ENCODE peak calls at places on chromosomes 3 and 15, in ten cellular contexts. P is mucosa of descending colon, O is T-helper 9 cell, W is left cardiac atrium, B is ACHN, T is OCI-LY7, Y is kidney tubule cell, U is endothelial cell, H is T follicular helper cell, J is tibial nerve. I is an unnamed sample.

GRCh38 chr15:77616072-77616471 is 16.6 kb downstream of the LINGO1 start:
- DNase-seq in P (no peak), O (no peak), W (no peak), B (no peak), T (no peak), Y (no peak), U (no peak), H (no peak), J (no peak), I (no peak)

GRCh38 chr3:50122661-50123391 is 32.3 kb upstream of the SEMA3F start:
- DNase-seq in P (no peak), O (no peak), W (no peak), B (no peak), T (no peak), Y (no peak), U (no peak), H (no peak), J (no peak), I (no peak)

GRCh38 chr3:13120246-13120927 is 47.2 kb upstream of the IQSEC1 start:
- DNase-seq in P (peak; percentile 15), O (no peak), W (peak; percentile 7), B (no peak), T (no peak), Y (no peak), U (no peak), H (no peak), J (no peak), I (no peak)

GRCh38 chr15:50710585-50710984 is 24.0 kb upstream of the TRPM7 start:
- DNase-seq in P (no peak), O (no peak), W (no peak), B (no peak), T (no peak), Y (no peak), U (no peak), H (no peak), J (no peak), I (no peak)

GRCh38 chr3:75118805-75119204 is 504.3 kb upstream of the CNTN3 start:
- DNase-seq in P (no peak), O (no peak), W (no peak), B (no peak), T (no peak), Y (no peak), U (no peak), H (no peak), J (no peak), I (no peak)

GRCh38 chr3:129121016-129121791 is 400 bp downstream of the RAB43 start:
- DNase-seq in P (no peak), O (peak; percentile 15), W (no peak), B (no peak), T (peak; percentile 64), Y (no peak), U (no peak), H (no peak), J (no peak), I (no peak)

GRCh38 chr3:159922861-159923312 is 65.7 kb upstream of the IL12A start:
- DNase-seq in P (no peak), O (no peak), W (no peak), B (no peak), T (peak; percentile 2), Y (no peak), U (no peak), H (no peak), J (no peak), I (no peak)

GRCh38 chr3:50525987-50526386 is 22.6 kb upstream of the CACNA2D2 start:
- DNase-seq in P (no peak), O (peak; percentile 16), W (peak; percentile 53), B (peak; percentile 64), T (peak; percentile 34), Y (peak; percentile 79), U (peak; percentile 56), H (no peak), J (peak; percentile 28), I (peak; percentile 38)

GRCh38 chr15:75713338-75713895 is 769 bp upstream of the CSPG4 start:
- DNase-seq in P (no peak), O (no peak), W (no peak), B (no peak), T (no peak), Y (no peak), U (no peak), H (no peak), J (peak; percentile 58), I (peak; percentile 39)

GRCh38 chr3:98329392-98330124 is 24.1 kb upstream of the OR5K4 start:
- DNase-seq in P (no peak), O (peak; percentile 28), W (peak; percentile 31), B (peak; percentile 45), T (peak; percentile 56), Y (peak; percentile 52), U (peak; percentile 56), H (peak; percentile 17), J (peak; percentile 44), I (peak; percentile 54)

GRCh38 chr3:193673845-193674244 is 80.8 kb downstream of the OPA1 start:
- DNase-seq in P (no peak), O (no peak), W (no peak), B (no peak), T (no peak), Y (no peak), U (peak; percentile 8), H (no peak), J (no peak), I (no peak)

GRCh38 chr15:85764304-85764633 is 30.5 kb downstream of the KLHL25 start:
- DNase-seq in P (no peak), O (no peak), W (no peak), B (no peak), T (no peak), Y (no peak), U (no peak), H (no peak), J (no peak), I (no peak)

GRCh38 chr15:94229591-94230365 is 1.6 kb upstream of the MCTP2 start:
- DNase-seq in P (no peak), O (peak; percentile 28), W (no peak), B (peak; percentile 19), T (no peak), Y (peak; percentile 53), U (no peak), H (peak; percentile 12), J (no peak), I (no peak)

GRCh38 chr15:31554261-31554660 is 227.6 kb downstream of the KLF13 start:
- DNase-seq in P (no peak), O (no peak), W (peak; percentile 64), B (peak; percentile 39), T (no peak), Y (no peak), U (no peak), H (no peak), J (peak; percentile 20), I (no peak)

GRCh38 chr15:63839717-63840116 is 6.0 kb upstream of the HERC1 start:
- DNase-seq in P (no peak), O (no peak), W (no peak), B (no peak), T (no peak), Y (no peak), U (no peak), H (no peak), J (no peak), I (no peak)

GRCh38 chr15:74542192-74543042 is 1.4 kb downstream of the ARID3B start:
- DNase-seq in P (no peak), O (no peak), W (no peak), B (no peak), T (no peak), Y (no peak), U (no peak), H (no peak), J (no peak), I (no peak)

GRCh38 chr3:37032961-37033360 is 39.6 kb downstream of the MLH1 start:
- DNase-seq in P (no peak), O (no peak), W (peak; percentile 52), B (no peak), T (no peak), Y (no peak), U (no peak), H (no peak), J (no peak), I (no peak)

GRCh38 chr15:32838820-32839219 is 121.0 kb downstream of the GREM1 start:
- DNase-seq in P (no peak), O (no peak), W (no peak), B (no peak), T (no peak), Y (peak; percentile 55), U (no peak), H (no peak), J (no peak), I (no peak)

GRCh38 chr3:128338536-128339400 is 127.9 kb downstream of the DNAJB8 start:
- DNase-seq in P (no peak), O (no peak), W (no peak), B (no peak), T (no peak), Y (no peak), U (no peak), H (no peak), J (no peak), I (peak; percentile 23)

GRCh38 chr15:90266061-90266431 is 574 bp downstream of the NGRN start:
- DNase-seq in P (no peak), O (peak; percentile 34), W (peak; percentile 62), B (peak; percentile 40), T (no peak), Y (peak; percentile 50), U (peak; percentile 42), H (no peak), J (peak; percentile 31), I (peak; percentile 37)

GRCh38 chr3:72907851-72908620 is 20.2 kb downstream of the GXYLT2 start:
- DNase-seq in P (no peak), O (no peak), W (peak; percentile 62), B (peak; percentile 8), T (no peak), Y (peak; percentile 47), U (no peak), H (no peak), J (peak; percentile 37), I (no peak)

GRCh38 chr3:134620476-134621115 is 30.2 kb downstream of the KY start:
- DNase-seq in P (no peak), O (no peak), W (no peak), B (no peak), T (no peak), Y (no peak), U (no peak), H (no peak), J (no peak), I (no peak)

GRCh38 chr3:34038131-34038530 is 239.7 kb downstream of the PDCD6IP start:
- DNase-seq in P (no peak), O (no peak), W (no peak), B (no peak), T (no peak), Y (no peak), U (no peak), H (no peak), J (no peak), I (no peak)

GRCh38 chr15:38071211-38071972 is 137.0 kb downstream of the TMCO5A start:
- DNase-seq in P (no peak), O (no peak), W (no peak), B (no peak), T (no peak), Y (peak; percentile 34), U (no peak), H (no peak), J (no peak), I (no peak)

GRCh38 chr3:53074761-53075742 is 29.2 kb upstream of the SFMBT1 start:
- DNase-seq in P (no peak), O (no peak), W (no peak), B (no peak), T (no peak), Y (no peak), U (no peak), H (no peak), J (no peak), I (no peak)

GRCh38 chr3:134630506-134630905 is 20.3 kb downstream of the KY start:
- DNase-seq in P (no peak), O (no peak), W (no peak), B (peak; percentile 6), T (no peak), Y (peak; percentile 32), U (no peak), H (no peak), J (no peak), I (no peak)

GRCh38 chr3:66428733-66429132 is 72.1 kb downstream of the LRIG1 start:
- DNase-seq in P (no peak), O (no peak), W (peak; percentile 73), B (peak; percentile 91), T (no peak), Y (peak; percentile 90), U (no peak), H (no peak), J (peak; percentile 78), I (no peak)

GRCh38 chr3:36993326-36994283 is at the start of gene MLH1:
- DNase-seq in P (peak; percentile 97), O (peak; percentile 93), W (peak; percentile 96), B (peak; percentile 100), T (peak; percentile 100), Y (peak; percentile 100), U (peak; percentile 98), H (peak; percentile 88), J (peak; percentile 100), I (no peak)